ENCODE peak calls at places on chromosomes 1 and 21, in five cellular contexts. N is upper lobe of right lung, V is bronchial epithelial cell, F is GM13977, K is epithelial cell of esophagus. J is an unnamed sample.

GRCh38 chr1:225921734-225922709 is 2.0 kb downstream of the PYCR2 start:
- DNase-seq in V (peak), K (peak), N (no peak), F (no peak), J (peak)

GRCh38 chr21:38319781-38320180 is 63.0 kb downstream of the KCNJ15 start:
- DNase-seq in F (no peak), K (peak), N (no peak), V (peak), J (no peak)

GRCh38 chr1:230550428-230550827 is 91.9 kb upstream of the COG2 start:
- DNase-seq in K (peak), V (peak), F (no peak), N (no peak), J (peak)

GRCh38 chr1:171460018-171460585 is 25.2 kb upstream of the PRRC2C start:
- DNase-seq in F (no peak), N (no peak), V (no peak), K (peak), J (no peak)

GRCh38 chr1:219580019-219580676 is 32.8 kb downstream of the ZC3H11B start:
- DNase-seq in F (no peak), N (no peak), V (no peak), K (no peak), J (peak)

GRCh38 chr1:75937034-75937433 is 4.8 kb upstream of the ASB17 start:
- DNase-seq in V (peak), N (no peak), K (no peak), F (no peak), J (peak)

GRCh38 chr1:58345215-58346075 is 201.1 kb downstream of the OMA1 start:
- DNase-seq in V (no peak), K (no peak), F (no peak), N (no peak), J (no peak)

GRCh38 chr21:34513109-34513675 is 1.2 kb upstream of the KCNE1 start:
- DNase-seq in V (peak), F (no peak), K (peak), N (no peak), J (peak)

GRCh38 chr1:67052741-67053534 is 1.0 kb downstream of the SLC35D1 start:
- DNase-seq in F (no peak), V (peak), K (peak), N (peak), J (peak)

GRCh38 chr1:41835488-41835887 is 83.2 kb downstream of the HIVEP3 start:
- DNase-seq in V (peak), K (peak), F (no peak), N (no peak), J (no peak)

GRCh38 chr1:155278689-155279160 is 1.5 kb downstream of the HCN3 start:
- DNase-seq in K (peak), V (no peak), F (no peak), N (no peak), J (no peak)

GRCh38 chr1:228039986-228040385 is 33.2 kb downstream of the WNT3A start:
- DNase-seq in N (peak), V (no peak), K (no peak), F (no peak), J (no peak)

GRCh38 chr1:240258910-240259309 is 167.2 kb downstream of the FMN2 start:
- DNase-seq in V (peak), K (peak), F (no peak), N (no peak), J (peak)

GRCh38 chr1:216064643-216065042 is 358.6 kb downstream of the USH2A start:
- DNase-seq in K (peak), V (peak), F (no peak), N (no peak), J (peak)

GRCh38 chr1:21378705-21379494 is 61.0 kb upstream of the NBPF3 start:
- DNase-seq in N (no peak), F (no peak), K (peak), V (peak), J (peak)

GRCh38 chr1:150487763-150488115 is 520 bp downstream of the TARS2 start:
- DNase-seq in N (no peak), K (no peak), F (no peak), V (no peak), J (no peak)

GRCh38 chr1:245987997-245988392 is 519.1 kb downstream of the SMYD3 start:
- DNase-seq in V (no peak), K (no peak), N (no peak), F (no peak), J (no peak)

GRCh38 chr1:193325771-193326170 is 139.4 kb upstream of the B3GALT2 start:
- DNase-seq in K (no peak), V (no peak), F (no peak), N (no peak), J (no peak)

GRCh38 chr1:65527672-65528071 is 107.2 kb downstream of the LEPR start:
- DNase-seq in N (no peak), F (no peak), K (no peak), V (no peak), J (no peak)

GRCh38 chr1:153561401-153561985 is 4.2 kb downstream of the S100A2 start:
- DNase-seq in K (peak), V (peak), N (peak), F (no peak), J (no peak)

GRCh38 chr1:158212315-158212714 is 31.6 kb downstream of the CD1D start:
- DNase-seq in K (no peak), N (no peak), F (no peak), V (no peak), J (no peak)

GRCh38 chr21:43712268-43712942 is 6.5 kb upstream of the PDXK start:
- DNase-seq in K (peak), N (peak), F (no peak), V (peak), J (peak)

GRCh38 chr21:42939581-42940413 is 14.4 kb upstream of the ERVH48-1 start:
- DNase-seq in F (no peak), N (peak), V (peak), K (peak), J (peak)

GRCh38 chr1:18134324-18135046 is 26.9 kb downstream of the IGSF21 start:
- DNase-seq in K (no peak), F (no peak), V (no peak), N (no peak), J (no peak)

GRCh38 chr1:183272390-183272801 is 86.3 kb downstream of the LAMC2 start:
- DNase-seq in V (peak), K (peak), F (no peak), N (no peak), J (peak)

GRCh38 chr21:25750085-25750484 is 15.3 kb downstream of the GABPA start:
- DNase-seq in F (no peak), K (no peak), N (no peak), V (no peak), J (no peak)

GRCh38 chr21:44790401-44790800 is 11.2 kb downstream of the UBE2G2 start:
- DNase-seq in K (no peak), V (no peak), N (no peak), F (no peak), J (no peak)

GRCh38 chr1:150537732-150538684 is 11.2 kb upstream of the ADAMTSL4 start:
- DNase-seq in F (no peak), K (peak), V (peak), N (no peak), J (no peak)

GRCh38 chr1:244887281-244887680 is 22.9 kb upstream of the HNRNPU start:
- DNase-seq in K (peak), N (no peak), F (no peak), V (peak), J (no peak)

GRCh38 chr1:155389831-155390230 is 69.1 kb downstream of the RUSC1 start:
- DNase-seq in F (no peak), V (peak), N (no peak), K (peak), J (no peak)

GRCh38 chr1:222620566-222620965 is 2.7 kb downstream of the MIA3 start:
- DNase-seq in K (no peak), F (no peak), N (no peak), V (no peak), J (no peak)

GRCh38 chr1:39653546-39654031 is 14.1 kb upstream of the HEYL start:
- DNase-seq in K (peak), F (peak), V (peak), N (peak), J (peak)

GRCh38 chr21:17050646-17051045 is 462.2 kb upstream of the CXADR start:
- DNase-seq in V (no peak), F (no peak), K (no peak), N (no peak), J (no peak)

GRCh38 chr1:109468903-109469302 is 2.6 kb downstream of the SYPL2 start:
- DNase-seq in F (peak), V (no peak), N (no peak), K (no peak), J (no peak)

GRCh38 chr1:25503551-25504426 is 39.6 kb upstream of the LDLRAP1 start:
- DNase-seq in F (no peak), K (peak), V (peak), N (peak), J (peak)

GRCh38 chr1:99858881-99859280 is 8.7 kb downstream of the AGL start:
- DNase-seq in K (no peak), V (no peak), N (no peak), F (no peak), J (no peak)

GRCh38 chr1:5915587-5916571 is 76.3 kb downstream of the NPHP4 start:
- DNase-seq in F (peak), K (peak), V (peak), N (no peak), J (peak)

GRCh38 chr1:112177314-112177713 is 187.8 kb upstream of the KCND3 start:
- DNase-seq in K (no peak), V (no peak), N (no peak), F (no peak), J (no peak)

GRCh38 chr1:2148691-2149090 is 45.9 kb downstream of the FAAP20 start:
- DNase-seq in K (no peak), V (no peak), F (no peak), N (no peak), J (no peak)

GRCh38 chr1:86787626-86788025 is 83.2 kb downstream of the SH3GLB1 start:
- DNase-seq in N (no peak), V (no peak), F (no peak), K (no peak), J (no peak)

GRCh38 chr1:110674337-110675059 is at the start of gene KCNA3:
- DNase-seq in V (no peak), K (no peak), F (peak), N (peak), J (no peak)
- TF ChIP-seq CTCF in V (no peak), K (no peak), F (no peak), N (peak), J (no peak)

DNA sequence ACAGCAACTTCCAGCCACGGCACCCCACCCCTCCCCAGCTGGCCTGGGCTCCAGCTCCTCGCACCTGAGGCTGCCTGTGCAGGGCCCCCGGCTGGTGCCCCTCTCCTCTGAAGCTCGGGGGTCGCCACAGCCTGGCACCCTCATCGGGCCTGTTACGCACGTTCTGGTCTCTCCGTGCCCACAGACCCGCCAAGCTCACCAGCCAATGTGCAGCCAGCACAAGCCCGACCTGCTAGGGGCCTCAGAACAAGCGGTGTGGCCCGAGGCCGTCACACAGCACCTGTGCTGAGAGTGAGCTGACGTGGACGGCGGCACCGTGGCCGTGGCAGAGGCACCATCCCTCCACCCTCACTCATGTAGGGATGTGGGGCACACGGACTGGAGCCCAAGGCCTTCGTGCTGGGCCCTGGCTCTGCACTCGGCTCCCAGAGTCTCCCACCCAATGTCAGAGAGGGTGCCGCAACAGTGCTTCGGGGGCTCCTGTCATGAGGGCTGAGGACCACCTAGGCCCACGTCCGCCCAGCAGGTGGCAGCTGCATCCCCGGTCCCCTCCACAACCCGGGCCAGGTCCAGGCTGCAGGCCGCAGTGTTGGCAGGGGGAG is 4.4 kb upstream of the SAMD11 start:
- DNase-seq in K (no peak), F (no peak), V (no peak), N (no peak), J (no peak)
- TF ChIP-seq CTCF in K (no peak), F (no peak), V (no peak), N (no peak), J (no peak)

GRCh38 chr1:182038220-182038619 is 23.3 kb downstream of the ZNF648 start:
- DNase-seq in N (no peak), F (no peak), K (no peak), V (no peak), J (no peak)

GRCh38 chr1:182046763-182047162 is 14.7 kb downstream of the ZNF648 start:
- DNase-seq in F (no peak), N (no peak), K (no peak), V (no peak), J (no peak)

DNA sequence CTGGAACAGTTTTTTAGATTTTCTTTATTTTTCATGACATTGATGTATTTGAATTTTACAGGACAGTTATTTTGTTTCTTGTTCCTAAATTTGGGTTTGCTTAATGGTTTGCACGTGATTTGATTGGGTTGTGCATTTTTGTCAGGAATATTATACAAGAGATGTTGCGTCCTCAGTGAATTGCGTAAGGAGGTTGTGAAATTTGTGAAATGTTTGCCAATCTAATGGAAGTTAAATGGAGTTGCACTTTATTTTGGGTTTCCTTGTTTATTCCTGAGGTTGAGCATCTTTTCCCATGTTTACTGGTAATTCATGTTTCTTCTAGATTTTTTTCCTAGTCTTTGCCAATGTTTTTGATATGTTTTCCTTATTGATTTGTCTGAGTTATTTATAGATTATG is 19.9 kb downstream of the ZNF648 start:
- DNase-seq in K (peak), F (no peak), V (no peak), N (no peak), J (peak)
- TF ChIP-seq CTCF in K (no peak), F (no peak), V (no peak), N (no peak), J (no peak)

GRCh38 chr1:91546876-91547275 is 46.2 kb downstream of the CDC7 start:
- DNase-seq in K (no peak), N (no peak), V (no peak), F (no peak), J (peak)
- TF ChIP-seq CTCF in K (peak), N (no peak), V (no peak), F (no peak), J (peak)

GRCh38 chr1:118247593-118247992 is 62.6 kb upstream of the SPAG17 start:
- DNase-seq in N (no peak), F (peak), K (peak), V (peak), J (peak)
- TF ChIP-seq CTCF in N (no peak), F (peak), K (peak), V (peak), J (peak)

DNA sequence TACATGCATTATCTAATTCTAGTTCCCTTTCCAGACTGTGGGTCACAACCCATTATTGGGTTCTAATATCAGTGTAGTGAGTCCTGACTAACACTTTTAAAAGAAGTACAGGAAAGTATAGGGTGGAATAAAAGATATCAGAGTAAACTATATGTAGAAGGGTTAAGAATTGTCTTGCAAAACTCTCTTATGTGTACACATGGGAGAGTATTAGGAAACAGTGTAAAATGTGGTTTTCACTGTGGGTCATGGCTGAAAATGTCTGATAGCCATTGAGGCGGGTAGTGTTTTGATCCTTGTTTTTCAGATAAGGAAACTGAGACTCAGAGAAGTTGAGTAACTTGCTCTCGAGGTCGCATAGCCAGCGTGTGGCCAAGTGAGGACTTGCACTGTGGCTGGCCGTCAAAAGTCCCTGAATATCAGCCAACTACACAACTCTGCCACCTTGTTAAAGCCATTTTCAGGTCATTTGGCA is 18.5 kb upstream of the MTARC1 start:
- DNase-seq in K (no peak), V (no peak), N (no peak), F (no peak), J (no peak)
- TF ChIP-seq CTCF in K (no peak), V (no peak), N (peak), F (no peak), J (no peak)

DNA sequence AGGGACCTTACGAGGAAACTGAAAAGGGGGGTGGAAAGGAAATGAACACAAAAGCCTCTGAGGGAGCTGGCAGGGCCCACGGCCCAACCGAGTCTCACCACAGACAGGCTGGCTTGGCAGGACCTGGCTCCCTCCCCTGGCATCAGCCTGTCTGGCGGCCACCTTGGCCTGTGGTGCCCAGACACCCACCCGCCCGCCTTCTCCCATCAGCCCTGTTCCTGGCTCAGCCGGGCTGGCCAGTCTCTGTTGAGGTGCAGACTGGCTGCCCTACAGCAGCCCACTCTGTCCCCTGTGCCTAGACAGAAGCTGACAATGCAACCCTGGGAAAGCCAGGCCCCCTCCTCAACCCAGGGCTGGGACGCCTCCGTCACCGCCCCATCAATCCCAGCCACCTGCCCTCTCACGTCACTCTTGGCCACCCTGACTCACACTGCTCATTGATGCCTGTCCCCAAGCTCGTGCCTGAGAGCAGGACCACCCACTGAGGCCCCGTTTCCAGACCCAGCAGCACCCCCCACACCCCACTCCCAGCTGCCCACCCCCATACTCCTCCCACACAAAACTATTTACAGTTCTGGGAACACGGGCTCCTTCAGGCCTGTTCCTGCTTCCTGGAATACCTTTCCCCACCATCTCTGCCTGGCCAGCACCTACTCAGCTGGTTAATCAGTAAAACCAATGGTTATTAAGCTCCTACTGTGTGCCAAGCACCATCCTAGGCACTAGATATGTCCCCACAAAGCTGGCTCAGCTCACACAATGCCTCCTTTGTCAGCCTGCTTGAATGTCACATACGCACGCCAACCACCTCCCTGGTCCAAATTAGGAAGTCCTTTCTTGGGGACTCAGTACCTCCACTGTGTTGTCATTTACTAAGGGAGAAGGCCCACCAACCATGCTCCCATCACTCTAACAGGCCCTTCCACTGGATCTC is 22.7 kb downstream of the SDC3 start:
- DNase-seq in V (no peak), N (no peak), K (no peak), F (no peak), J (no peak)
- TF ChIP-seq CTCF in V (no peak), N (no peak), K (no peak), F (no peak), J (no peak)